ENCODE peak calls at places on chromosomes 12 and 14, in four cellular contexts. Y is H1, U is K562, S is GM12878. C is an unnamed sample.

GRCh38 chr14:53183071-53183470 is 29.9 kb upstream of the DDHD1 start:
- DNase-seq in Y (no peak), U (no peak), S (no peak), C (no peak)

GRCh38 chr12:119988440-119988787 is 622 bp upstream of the BICDL1 start:
- DNase-seq in S (no peak), U (no peak), Y (no peak), C (peak)

GRCh38 chr14:53840444-53840843 is 116.2 kb downstream of the BMP4 start:
- DNase-seq in S (no peak), Y (no peak), U (no peak), C (no peak)

GRCh38 chr12:103827800-103828440 is 13.1 kb downstream of the NT5DC3 start:
- DNase-seq in U (no peak), Y (no peak), S (no peak), C (no peak)

GRCh38 chr14:92609955-92610354 is 96.4 kb downstream of the RIN3 start:
- DNase-seq in S (no peak), Y (no peak), U (no peak), C (no peak)

GRCh38 chr12:109497675-109498074 is 20.2 kb downstream of the UBE3B start:
- DNase-seq in Y (no peak), S (no peak), U (peak), C (peak)

GRCh38 chr12:30953257-30953656 is 26.7 kb downstream of the TSPAN11 start:
- DNase-seq in U (no peak), S (no peak), Y (no peak), C (no peak)

GRCh38 chr12:89676935-89677334 is 31.7 kb downstream of the ATP2B1 start:
- DNase-seq in U (no peak), S (no peak), Y (no peak), C (no peak)

GRCh38 chr14:101862177-101862576 is 100.7 kb downstream of the PPP2R5C start:
- DNase-seq in Y (no peak), U (no peak), S (no peak), C (peak)

GRCh38 chr12:22856120-22856699 is 231.2 kb downstream of the ETNK1 start:
- DNase-seq in Y (no peak), U (peak), S (no peak), C (peak)

GRCh38 chr14:34324363-34324795 is 137.7 kb downstream of the SPTSSA start:
- DNase-seq in Y (no peak), S (no peak), U (peak), C (peak)

GRCh38 chr12:114694436-114695304 is 10.7 kb upstream of the TBX3 start:
- DNase-seq in S (no peak), Y (no peak), U (no peak), C (no peak)

GRCh38 chr12:3252416-3252815 is 175.2 kb downstream of the TSPAN9 start:
- DNase-seq in Y (no peak), S (no peak), U (no peak), C (peak)

GRCh38 chr14:20472566-20473206 is 3.5 kb downstream of the PNP start:
- DNase-seq in U (no peak), Y (no peak), S (no peak), C (no peak)

GRCh38 chr12:52037248-52037861 is 13.9 kb upstream of the NR4A1 start:
- DNase-seq in U (no peak), S (no peak), Y (no peak), C (peak)

GRCh38 chr12:119601877-119602536 is 8.4 kb downstream of the TMEM233 start:
- DNase-seq in Y (no peak), S (no peak), U (peak), C (no peak)

GRCh38 chr14:92105845-92106094 is 612 bp downstream of the ATXN3 start:
- DNase-seq in U (peak), S (no peak), Y (no peak), C (no peak)

GRCh38 chr14:67572608-67573007 is 27.5 kb downstream of the PIGH start:
- DNase-seq in Y (no peak), S (no peak), U (no peak), C (no peak)

GRCh38 chr12:73159952-73160351 is 887.8 kb downstream of the TRHDE start:
- DNase-seq in S (no peak), Y (no peak), U (no peak), C (no peak)

GRCh38 chr14:36105401-36105800 is 71.1 kb downstream of the PTCSC3 start:
- DNase-seq in U (peak), S (no peak), Y (no peak), C (no peak)

GRCh38 chr12:33650832-33651231 is 211.2 kb upstream of the SYT10 start:
- DNase-seq in Y (no peak), U (no peak), S (no peak), C (no peak)

GRCh38 chr14:88247228-88247627 is 75.8 kb downstream of the KCNK10 start:
- DNase-seq in Y (no peak), U (no peak), S (no peak), C (no peak)

GRCh38 chr14:61607570-61608244 is 87.6 kb upstream of the HIF1A start:
- DNase-seq in S (no peak), U (no peak), Y (no peak), C (no peak)

GRCh38 chr14:101442451-101442850 is 118.8 kb upstream of the DIO3 start:
- DNase-seq in S (no peak), U (peak), Y (no peak), C (no peak)

GRCh38 chr12:104042580-104042979 is 7.4 kb downstream of the GLT8D2 start:
- DNase-seq in Y (no peak), U (no peak), S (no peak), C (no peak)

GRCh38 chr14:104820669-104821228 is 19.8 kb downstream of the ZBTB42 start:
- DNase-seq in Y (peak), S (no peak), U (peak), C (peak)

GRCh38 chr14:61489932-61490331 is 168.6 kb downstream of the PRKCH start:
- DNase-seq in Y (no peak), S (no peak), U (no peak), C (no peak)

GRCh38 chr14:98368214-98368613 is 903.8 kb downstream of the BCL11B start:
- DNase-seq in S (no peak), Y (no peak), U (no peak), C (no peak)

GRCh38 chr12:99059824-99060526 is 414.9 kb downstream of the APAF1 start:
- DNase-seq in Y (no peak), U (no peak), S (no peak), C (no peak)
- TF ChIP-seq CHD1 in Y (no peak), U (no peak), S (no peak), C (no peak)

DNA sequence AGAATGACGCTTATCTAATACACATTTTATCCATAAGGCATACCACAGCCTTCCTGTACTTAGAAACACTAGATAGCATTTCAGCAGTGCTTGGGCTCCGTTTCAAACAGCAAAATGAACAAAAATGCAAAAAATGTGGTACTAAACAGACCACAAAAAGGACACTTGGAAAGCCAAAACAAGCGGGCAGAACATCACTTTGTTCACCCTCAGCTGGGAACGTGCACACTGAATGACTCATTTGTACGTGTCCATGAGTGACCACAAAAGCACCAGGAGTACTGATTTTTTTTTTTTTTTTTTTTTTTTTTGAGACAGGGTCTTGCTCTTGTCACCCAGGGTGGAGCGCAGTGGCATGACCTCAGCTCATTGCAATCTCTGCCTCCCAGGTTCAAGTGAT is 8.9 kb upstream of the FOXN3 start:
- DNase-seq in S (peak), U (no peak), Y (no peak), C (peak)
- TF ChIP-seq CHD1 in S (no peak), U (no peak), Y (no peak), C (no peak)

GRCh38 chr12:124745891-124746570 is 117.6 kb downstream of the SCARB1 start:
- DNase-seq in S (no peak), Y (peak), U (peak), C (peak)
- TF ChIP-seq CHD1 in S (no peak), Y (no peak), U (no peak), C (no peak)

DNA sequence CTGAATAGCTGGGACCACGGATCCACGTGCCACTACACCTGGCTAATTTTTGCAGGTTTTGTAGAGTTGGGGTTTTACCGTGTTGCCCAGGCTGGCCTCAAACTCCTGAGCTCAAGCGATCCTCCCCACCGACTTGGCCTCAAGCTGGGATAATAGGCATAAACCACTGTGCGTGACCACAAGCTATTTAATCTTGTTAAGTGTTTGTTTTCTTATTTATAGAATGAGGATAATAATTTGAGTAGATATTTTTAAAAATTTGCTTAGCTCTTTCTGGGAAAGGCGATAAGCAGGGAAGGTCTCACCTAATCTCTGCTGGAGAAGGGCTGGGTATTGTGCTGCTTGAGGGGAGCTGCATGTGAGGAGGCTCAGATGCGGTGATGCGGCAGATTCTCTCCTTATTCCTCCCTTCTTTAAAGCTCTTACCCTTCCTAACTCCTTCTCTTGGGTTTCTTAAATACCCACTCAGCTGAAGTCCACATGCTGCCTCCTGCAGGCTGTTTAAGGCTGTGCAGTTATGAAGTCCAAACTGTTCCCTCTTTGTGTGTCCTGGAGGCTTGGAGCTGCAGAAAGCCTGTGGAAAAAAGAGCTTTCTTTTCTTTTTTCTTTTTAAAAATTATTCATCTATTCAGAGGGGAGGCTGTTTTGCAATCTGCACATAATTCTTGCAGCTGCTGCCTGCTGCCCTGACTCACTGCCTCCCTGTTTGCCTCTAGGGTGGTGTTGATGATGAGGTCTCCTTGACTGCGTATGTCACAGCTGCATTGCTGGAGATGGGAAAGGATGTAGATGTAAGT is 37.9 kb downstream of the A2ML1 start:
- DNase-seq in U (peak), Y (peak), S (no peak), C (peak)
- TF ChIP-seq CHD1 in U (no peak), Y (no peak), S (no peak), C (no peak)

DNA sequence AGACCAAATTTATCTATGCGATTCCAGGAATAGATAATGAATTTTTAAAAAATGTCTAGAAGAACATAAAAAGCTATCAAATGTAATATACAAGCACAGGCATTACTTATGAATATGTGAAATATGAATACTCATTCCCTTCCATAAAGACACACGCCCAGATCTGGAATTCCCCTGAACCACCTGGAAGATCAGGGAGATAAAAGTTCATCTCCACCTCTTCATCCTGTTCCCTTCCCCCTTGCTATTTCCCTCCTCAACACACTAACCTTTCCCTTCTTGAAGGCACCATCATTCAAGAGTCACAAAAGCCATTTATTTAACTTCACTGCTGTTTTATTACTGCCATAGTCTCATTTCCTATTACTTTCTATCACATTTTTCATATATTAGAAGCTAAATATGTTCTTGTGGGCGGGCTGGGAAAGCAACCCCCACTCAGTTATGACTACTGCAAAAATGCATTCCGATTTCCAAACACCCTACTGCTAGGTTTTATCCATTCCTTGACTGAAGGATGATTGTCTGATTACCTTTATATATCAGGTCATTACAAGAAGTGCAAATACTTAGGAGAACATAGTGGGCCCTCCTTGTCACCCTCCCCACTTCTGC is 16.1 kb downstream of the FGD6 start:
- DNase-seq in Y (no peak), S (no peak), U (no peak), C (peak)
- TF ChIP-seq CHD1 in Y (no peak), S (no peak), U (no peak), C (no peak)

GRCh38 chr12:41621288-41621687 is 433.2 kb downstream of the PDZRN4 start:
- DNase-seq in Y (no peak), U (no peak), S (no peak), C (no peak)
- TF ChIP-seq CHD1 in Y (no peak), U (no peak), S (no peak), C (no peak)